ENCODE peak calls at places on chromosome 4, in six cellular contexts. Q is AG04449, X is astrocyte of the spinal cord, L is ecto neural progenitor cell, F is T-helper 17 cell, Y is pancreas. D is an unnamed sample.

GRCh38 chr4:140755811-140756291 is 334 bp downstream of the TBC1D9 start:
- DNase-seq in Q (no peak), X (peak), L (peak), F (no peak), Y (peak), D (peak)

GRCh38 chr4:128225148-128225547 is 62.5 kb downstream of the PGRMC2 start:
- DNase-seq in Q (peak), X (peak), L (no peak), F (no peak), Y (no peak), D (no peak)

GRCh38 chr4:169723207-169723606 is 34.5 kb downstream of the HPF1 start:
- DNase-seq in Q (no peak), X (no peak), L (no peak), F (no peak), Y (no peak), D (no peak)

GRCh38 chr4:146381263-146381872 is 140.4 kb downstream of the SLC10A7 start:
- DNase-seq in Q (no peak), X (no peak), L (no peak), F (no peak), Y (no peak), D (no peak)

GRCh38 chr4:173940146-173940545 is 343.3 kb downstream of the FBXO8 start:
- DNase-seq in Q (no peak), X (no peak), L (no peak), F (no peak), Y (no peak), D (no peak)

GRCh38 chr4:141657550-141657949 is 21.2 kb downstream of the IL15 start:
- DNase-seq in Q (no peak), X (no peak), L (no peak), F (no peak), Y (no peak), D (no peak)

GRCh38 chr4:84971319-84971932 is 4.9 kb upstream of the WDFY3 start:
- DNase-seq in Q (no peak), X (peak), L (no peak), F (no peak), Y (no peak), D (no peak)

GRCh38 chr4:5865896-5866599 is 26.8 kb downstream of the CRMP1 start:
- DNase-seq in Q (no peak), X (no peak), L (no peak), F (no peak), Y (no peak), D (no peak)

GRCh38 chr4:47784222-47784621 is 53.6 kb downstream of the CORIN start:
- DNase-seq in Q (no peak), X (no peak), L (no peak), F (no peak), Y (no peak), D (no peak)

GRCh38 chr4:38659346-38659745 is 4.7 kb upstream of the KLF3 start:
- DNase-seq in Q (no peak), X (no peak), L (no peak), F (no peak), Y (no peak), D (no peak)

GRCh38 chr4:6196871-6197270 is 3.5 kb downstream of the JAKMIP1 start:
- DNase-seq in Q (no peak), X (no peak), L (no peak), F (no peak), Y (no peak), D (peak)

GRCh38 chr4:73603854-73604584 is 16.2 kb downstream of the RASSF6 start:
- DNase-seq in Q (no peak), X (no peak), L (no peak), F (no peak), Y (no peak), D (no peak)

GRCh38 chr4:42654606-42655005 is 2.3 kb downstream of the ATP8A1 start:
- DNase-seq in Q (no peak), X (peak), L (no peak), F (no peak), Y (peak), D (no peak)

GRCh38 chr4:29320947-29321583 is 1399.1 kb upstream of the PCDH7 start:
- DNase-seq in Q (no peak), X (no peak), L (no peak), F (no peak), Y (no peak), D (no peak)

GRCh38 chr4:140027135-140027534 is 126.8 kb downstream of the MAML3 start:
- DNase-seq in Q (no peak), X (no peak), L (no peak), F (no peak), Y (no peak), D (no peak)

GRCh38 chr4:8160572-8160971 is 2.0 kb upstream of the ABLIM2 start:
- DNase-seq in Q (no peak), X (no peak), L (no peak), F (no peak), Y (peak), D (no peak)

GRCh38 chr4:123674752-123675151 is 278.2 kb downstream of the SPRY1 start:
- DNase-seq in Q (no peak), X (no peak), L (no peak), F (no peak), Y (no peak), D (no peak)

GRCh38 chr4:8612646-8613045 is 20.1 kb downstream of the CPZ start:
- DNase-seq in Q (no peak), X (no peak), L (no peak), F (no peak), Y (no peak), D (no peak)

GRCh38 chr4:57943672-57944071 is 833.5 kb upstream of the IGFBP7 start:
- DNase-seq in Q (no peak), X (peak), L (no peak), F (no peak), Y (no peak), D (no peak)

GRCh38 chr4:155571184-155571944 is 95.3 kb upstream of the GUCY1A1 start:
- DNase-seq in Q (no peak), X (no peak), L (no peak), F (no peak), Y (no peak), D (no peak)

GRCh38 chr4:93777081-93777460 is 51.5 kb upstream of the ATOH1 start:
- DNase-seq in Q (no peak), X (no peak), L (no peak), F (no peak), Y (no peak), D (no peak)

GRCh38 chr4:146890301-146890700 is 55.4 kb downstream of the TTC29 start:
- DNase-seq in Q (no peak), X (no peak), L (no peak), F (no peak), Y (no peak), D (no peak)

GRCh38 chr4:188986271-188986689 is 847.0 kb downstream of the TRIML1 start:
- DNase-seq in Q (peak), X (peak), L (no peak), F (no peak), Y (no peak), D (no peak)

GRCh38 chr4:139599594-139600374 is 43.8 kb upstream of the SETD7 start:
- DNase-seq in Q (no peak), X (peak), L (no peak), F (no peak), Y (no peak), D (no peak)